ENCODE peak calls at places on chromosomes 3 and 15, in nine cellular contexts. One of them, this sample, is unnamed.

GRCh38 chr3:45225465-45226205 is 452 bp downstream of the TMEM158 start:
- DNase-seq in Daoy: peak
- DNase-seq in heart left ventricle: no peak
- DNase-seq in HT1080: no peak
- DNase-seq in T-cell: peak
- DNase-seq in choroid plexus epithelial cell: peak
- DNase-seq in T-helper 17 cell: no peak
- DNase-seq in RKO: peak
- DNase-seq in adrenal gland: peak
- DNase-seq in this sample: no peak

GRCh38 chr3:98744283-98744682 is 18.9 kb upstream of the ST3GAL6 start:
- DNase-seq in Daoy: no peak
- DNase-seq in T-cell: no peak
- DNase-seq in choroid plexus epithelial cell: no peak
- DNase-seq in HT1080: no peak
- DNase-seq in T-helper 17 cell: no peak
- DNase-seq in heart left ventricle: no peak
- DNase-seq in RKO: no peak
- DNase-seq in adrenal gland: no peak
- DNase-seq in this sample: no peak

GRCh38 chr3:178802993-178803693 is 266.9 kb downstream of the KCNMB2 start:
- DNase-seq in T-cell: no peak
- DNase-seq in choroid plexus epithelial cell: no peak
- DNase-seq in adrenal gland: no peak
- DNase-seq in heart left ventricle: no peak
- DNase-seq in RKO: no peak
- DNase-seq in Daoy: peak
- DNase-seq in T-helper 17 cell: no peak
- DNase-seq in HT1080: peak
- DNase-seq in this sample: no peak

GRCh38 chr3:195111322-195111710 is 159.6 kb downstream of the XXYLT1 start:
- DNase-seq in HT1080: no peak
- DNase-seq in heart left ventricle: no peak
- DNase-seq in Daoy: no peak
- DNase-seq in adrenal gland: no peak
- DNase-seq in T-cell: no peak
- DNase-seq in T-helper 17 cell: no peak
- DNase-seq in RKO: no peak
- DNase-seq in choroid plexus epithelial cell: no peak
- DNase-seq in this sample: no peak

GRCh38 chr15:70722266-70723123 is 40.9 kb downstream of the UACA start:
- DNase-seq in RKO: peak
- DNase-seq in choroid plexus epithelial cell: peak
- DNase-seq in heart left ventricle: no peak
- DNase-seq in T-cell: no peak
- DNase-seq in adrenal gland: no peak
- DNase-seq in T-helper 17 cell: no peak
- DNase-seq in Daoy: peak
- DNase-seq in HT1080: peak
- DNase-seq in this sample: no peak

GRCh38 chr15:22786868-22787698 is 639 bp downstream of the NIPA1 start:
- DNase-seq in adrenal gland: peak
- DNase-seq in HT1080: no peak
- DNase-seq in T-helper 17 cell: no peak
- DNase-seq in Daoy: peak
- DNase-seq in RKO: peak
- DNase-seq in T-cell: no peak
- DNase-seq in heart left ventricle: peak
- DNase-seq in choroid plexus epithelial cell: peak
- DNase-seq in this sample: no peak

GRCh38 chr15:68145706-68146105 is 59.4 kb downstream of the CALML4 start:
- DNase-seq in T-cell: no peak
- DNase-seq in heart left ventricle: no peak
- DNase-seq in adrenal gland: no peak
- DNase-seq in RKO: no peak
- DNase-seq in choroid plexus epithelial cell: peak
- DNase-seq in Daoy: no peak
- DNase-seq in T-helper 17 cell: no peak
- DNase-seq in HT1080: no peak
- DNase-seq in this sample: no peak

GRCh38 chr15:39581501-39582285 is 814 bp downstream of the THBS1 start:
- DNase-seq in adrenal gland: peak
- DNase-seq in T-helper 17 cell: no peak
- DNase-seq in HT1080: peak
- DNase-seq in T-cell: no peak
- DNase-seq in Daoy: peak
- DNase-seq in heart left ventricle: peak
- DNase-seq in choroid plexus epithelial cell: peak
- DNase-seq in RKO: no peak
- DNase-seq in this sample: peak

GRCh38 chr15:78978601-78979179 is 33.8 kb upstream of the CTSH start:
- DNase-seq in RKO: no peak
- DNase-seq in adrenal gland: no peak
- DNase-seq in T-cell: no peak
- DNase-seq in choroid plexus epithelial cell: no peak
- DNase-seq in heart left ventricle: no peak
- DNase-seq in Daoy: no peak
- DNase-seq in HT1080: no peak
- DNase-seq in T-helper 17 cell: no peak
- DNase-seq in this sample: no peak

GRCh38 chr15:69535101-69535638 is 82.6 kb downstream of the RPLP1 start:
- DNase-seq in heart left ventricle: no peak
- DNase-seq in Daoy: peak
- DNase-seq in choroid plexus epithelial cell: peak
- DNase-seq in T-helper 17 cell: no peak
- DNase-seq in adrenal gland: no peak
- DNase-seq in T-cell: no peak
- DNase-seq in RKO: peak
- DNase-seq in HT1080: peak
- DNase-seq in this sample: no peak

GRCh38 chr15:70035051-70035718 is 62.5 kb downstream of the TLE3 start:
- DNase-seq in HT1080: no peak
- DNase-seq in choroid plexus epithelial cell: no peak
- DNase-seq in adrenal gland: no peak
- DNase-seq in T-cell: no peak
- DNase-seq in heart left ventricle: no peak
- DNase-seq in T-helper 17 cell: no peak
- DNase-seq in Daoy: no peak
- DNase-seq in RKO: no peak
- DNase-seq in this sample: no peak

GRCh38 chr15:92953997-92954396 is 53.9 kb downstream of the CHD2 start:
- DNase-seq in T-helper 17 cell: no peak
- DNase-seq in adrenal gland: no peak
- DNase-seq in T-cell: no peak
- DNase-seq in RKO: no peak
- DNase-seq in choroid plexus epithelial cell: no peak
- DNase-seq in Daoy: no peak
- DNase-seq in HT1080: no peak
- DNase-seq in heart left ventricle: no peak
- DNase-seq in this sample: no peak

GRCh38 chr3:136207741-136208140 is 11.6 kb upstream of the MSL2 start:
- DNase-seq in HT1080: no peak
- DNase-seq in T-cell: no peak
- DNase-seq in adrenal gland: no peak
- DNase-seq in T-helper 17 cell: no peak
- DNase-seq in choroid plexus epithelial cell: no peak
- DNase-seq in Daoy: no peak
- DNase-seq in heart left ventricle: no peak
- DNase-seq in RKO: no peak
- DNase-seq in this sample: no peak

GRCh38 chr3:130480736-130481135 is 36.2 kb upstream of the COL6A6 start:
- DNase-seq in adrenal gland: peak
- DNase-seq in RKO: peak
- DNase-seq in choroid plexus epithelial cell: peak
- DNase-seq in T-helper 17 cell: no peak
- DNase-seq in Daoy: peak
- DNase-seq in HT1080: peak
- DNase-seq in T-cell: no peak
- DNase-seq in heart left ventricle: peak
- DNase-seq in this sample: no peak

GRCh38 chr15:62500325-62500724 is 335.2 kb upstream of the C2CD4B start:
- DNase-seq in heart left ventricle: no peak
- DNase-seq in RKO: no peak
- DNase-seq in HT1080: no peak
- DNase-seq in adrenal gland: no peak
- DNase-seq in choroid plexus epithelial cell: no peak
- DNase-seq in Daoy: no peak
- DNase-seq in T-helper 17 cell: no peak
- DNase-seq in T-cell: no peak
- DNase-seq in this sample: no peak

GRCh38 chr3:43879166-43879565 is 188.4 kb downstream of the ABHD5 start:
- DNase-seq in choroid plexus epithelial cell: peak
- DNase-seq in T-helper 17 cell: no peak
- DNase-seq in RKO: no peak
- DNase-seq in Daoy: no peak
- DNase-seq in HT1080: peak
- DNase-seq in heart left ventricle: no peak
- DNase-seq in adrenal gland: no peak
- DNase-seq in T-cell: no peak
- DNase-seq in this sample: no peak

GRCh38 chr3:193207874-193208273 is 33.1 kb upstream of the PLAAT1 start:
- DNase-seq in Daoy: no peak
- DNase-seq in T-cell: no peak
- DNase-seq in choroid plexus epithelial cell: no peak
- DNase-seq in adrenal gland: no peak
- DNase-seq in RKO: no peak
- DNase-seq in HT1080: no peak
- DNase-seq in heart left ventricle: no peak
- DNase-seq in T-helper 17 cell: no peak
- DNase-seq in this sample: no peak

GRCh38 chr3:38264779-38265178 is 833 bp upstream of the SLC22A13 start:
- DNase-seq in Daoy: no peak
- DNase-seq in HT1080: no peak
- DNase-seq in choroid plexus epithelial cell: no peak
- DNase-seq in adrenal gland: no peak
- DNase-seq in T-helper 17 cell: no peak
- DNase-seq in heart left ventricle: no peak
- DNase-seq in RKO: no peak
- DNase-seq in T-cell: no peak
- DNase-seq in this sample: no peak

GRCh38 chr3:194330579-194330978 is 20.5 kb downstream of the CPN2 start:
- DNase-seq in heart left ventricle: peak
- DNase-seq in Daoy: no peak
- DNase-seq in T-helper 17 cell: no peak
- DNase-seq in adrenal gland: peak
- DNase-seq in RKO: no peak
- DNase-seq in HT1080: no peak
- DNase-seq in T-cell: no peak
- DNase-seq in choroid plexus epithelial cell: no peak
- DNase-seq in this sample: no peak

GRCh38 chr3:120797857-120798256 is 55.3 kb downstream of the GTF2E1 start:
- DNase-seq in T-helper 17 cell: no peak
- DNase-seq in choroid plexus epithelial cell: no peak
- DNase-seq in Daoy: no peak
- DNase-seq in heart left ventricle: no peak
- DNase-seq in T-cell: no peak
- DNase-seq in RKO: no peak
- DNase-seq in HT1080: no peak
- DNase-seq in adrenal gland: no peak
- DNase-seq in this sample: no peak

GRCh38 chr3:169929830-169930519 is 18.6 kb downstream of the SAMD7 start:
- DNase-seq in T-cell: no peak
- DNase-seq in heart left ventricle: no peak
- DNase-seq in HT1080: no peak
- DNase-seq in choroid plexus epithelial cell: no peak
- DNase-seq in T-helper 17 cell: no peak
- DNase-seq in Daoy: no peak
- DNase-seq in adrenal gland: no peak
- DNase-seq in RKO: peak
- DNase-seq in this sample: no peak

GRCh38 chr15:40766194-40766830 is 2.4 kb downstream of the GCHFR start:
- DNase-seq in RKO: no peak
- DNase-seq in T-cell: no peak
- DNase-seq in heart left ventricle: no peak
- DNase-seq in choroid plexus epithelial cell: no peak
- DNase-seq in adrenal gland: no peak
- DNase-seq in Daoy: peak
- DNase-seq in T-helper 17 cell: no peak
- DNase-seq in HT1080: no peak
- DNase-seq in this sample: no peak

GRCh38 chr3:44318929-44319328 is 19.6 kb upstream of the TCAIM start:
- DNase-seq in choroid plexus epithelial cell: no peak
- DNase-seq in Daoy: no peak
- DNase-seq in HT1080: no peak
- DNase-seq in T-helper 17 cell: no peak
- DNase-seq in T-cell: no peak
- DNase-seq in heart left ventricle: no peak
- DNase-seq in adrenal gland: no peak
- DNase-seq in RKO: no peak
- DNase-seq in this sample: no peak

GRCh38 chr3:146585156-146585555 is 20.0 kb downstream of the PLSCR5 start:
- DNase-seq in T-helper 17 cell: no peak
- DNase-seq in choroid plexus epithelial cell: no peak
- DNase-seq in adrenal gland: no peak
- DNase-seq in heart left ventricle: no peak
- DNase-seq in HT1080: no peak
- DNase-seq in T-cell: no peak
- DNase-seq in Daoy: no peak
- DNase-seq in RKO: no peak
- DNase-seq in this sample: no peak